ENCODE peak calls at places on chromosomes 11 and 22, in six cellular contexts. V, Y, C, I, A and H are unnamed samples.

GRCh38 chr11:17286332-17286731 is 9.8 kb downstream of the NUCB2 start:
- DNase-seq in V (no peak), Y (no peak), C (no peak), I (no peak), A (no peak), H (no peak)

GRCh38 chr22:22200569-22201184 is 43.9 kb upstream of the VPREB1 start:
- DNase-seq in V (no peak), Y (no peak), C (no peak), I (no peak), A (no peak), H (no peak)

GRCh38 chr22:23626286-23626975 is 5.7 kb downstream of the DRICH1 start:
- DNase-seq in V (no peak), Y (no peak), C (no peak), I (no peak), A (no peak), H (no peak)

GRCh38 chr11:70507466-70508230 is 109.3 kb downstream of the CTTN start:
- DNase-seq in V (no peak), Y (no peak), C (no peak), I (no peak), A (no peak), H (no peak)

GRCh38 chr22:40583058-40583741 is 53.3 kb downstream of the MRTFA start:
- DNase-seq in V (no peak), Y (no peak), C (no peak), I (no peak), A (no peak), H (no peak)

GRCh38 chr22:49303061-49303735 is 524.5 kb downstream of the BRD1 start:
- DNase-seq in V (no peak), Y (no peak), C (no peak), I (no peak), A (no peak), H (no peak)

GRCh38 chr11:64767344-64768299 is 7.8 kb upstream of the PYGM start:
- DNase-seq in V (no peak), Y (peak), C (peak), I (peak), A (peak), H (peak)

GRCh38 chr11:118605116-118605867 is 2.1 kb upstream of the PHLDB1 start:
- DNase-seq in V (no peak), Y (no peak), C (no peak), I (peak), A (peak), H (peak)

GRCh38 chr11:76591416-76591815 is 79.1 kb downstream of the LRRC32 start:
- DNase-seq in V (no peak), Y (no peak), C (no peak), I (no peak), A (no peak), H (no peak)

GRCh38 chr11:118415739-118416068 is 14.3 kb downstream of the ATP5MG start:
- DNase-seq in V (no peak), Y (peak), C (peak), I (peak), A (no peak), H (peak)

GRCh38 chr11:107018902-107019493 is 722 bp upstream of the GUCY1A2 start:
- DNase-seq in V (no peak), Y (peak), C (peak), I (no peak), A (peak), H (peak)

GRCh38 chr11:8039530-8040260 is 41.3 kb upstream of the TUB start:
- DNase-seq in V (no peak), Y (no peak), C (no peak), I (peak), A (no peak), H (no peak)

GRCh38 chr22:17990167-17990566 is 34.2 kb downstream of the MICAL3 start:
- DNase-seq in V (no peak), Y (no peak), C (no peak), I (no peak), A (no peak), H (no peak)

GRCh38 chr11:115383431-115383830 is 120.8 kb downstream of the CADM1 start:
- DNase-seq in V (no peak), Y (no peak), C (no peak), I (no peak), A (no peak), H (peak)

GRCh38 chr11:15826826-15827225 is 529.5 kb downstream of the SOX6 start:
- DNase-seq in V (no peak), Y (peak), C (peak), I (peak), A (no peak), H (no peak)

GRCh38 chr22:27113211-27114030 is 456.0 kb downstream of the MIAT start:
- DNase-seq in V (no peak), Y (peak), C (no peak), I (no peak), A (peak), H (peak)

GRCh38 chr11:2933376-2934056 is 4.3 kb upstream of the PHLDA2 start:
- DNase-seq in V (peak), Y (peak), C (no peak), I (no peak), A (no peak), H (peak)

GRCh38 chr11:130052556-130052955 is 17.1 kb upstream of the APLP2 start:
- DNase-seq in V (no peak), Y (no peak), C (no peak), I (no peak), A (no peak), H (no peak)

GRCh38 chr11:13152736-13153541 is 124.7 kb upstream of the BMAL1 start:
- DNase-seq in V (no peak), Y (peak), C (no peak), I (no peak), A (peak), H (peak)

GRCh38 chr22:22094921-22095320 is 112.3 kb upstream of the TOP3B start:
- DNase-seq in V (no peak), Y (no peak), C (no peak), I (no peak), A (no peak), H (peak)

GRCh38 chr11:119368121-119369034 is 13.1 kb downstream of the USP2 start:
- DNase-seq in V (no peak), Y (peak), C (no peak), I (peak), A (peak), H (peak)

GRCh38 chr22:35473971-35474370 is 66.7 kb upstream of the RASD2 start:
- DNase-seq in V (no peak), Y (no peak), C (no peak), I (no peak), A (no peak), H (no peak)

GRCh38 chr11:74179234-74180126 is 8.4 kb downstream of the PPME1 start:
- DNase-seq in V (no peak), Y (no peak), C (no peak), I (no peak), A (no peak), H (peak)

GRCh38 chr11:76654980-76655379 is 15.6 kb downstream of the LRRC32 start:
- DNase-seq in V (no peak), Y (no peak), C (no peak), I (peak), A (no peak), H (no peak)

GRCh38 chr11:116109228-116109627 is 605.0 kb upstream of the CADM1 start:
- DNase-seq in V (no peak), Y (peak), C (peak), I (peak), A (no peak), H (peak)

GRCh38 chr11:78414321-78415051 is 3.1 kb downstream of the GAB2 start:
- DNase-seq in V (no peak), Y (peak), C (peak), I (no peak), A (no peak), H (peak)

GRCh38 chr11:7154881-7155344 is 66.1 kb downstream of the RBMXL2 start:
- DNase-seq in V (no peak), Y (no peak), C (no peak), I (no peak), A (no peak), H (no peak)

GRCh38 chr11:11444800-11445126 is 91.7 kb upstream of the CSNK2A3 start:
- DNase-seq in V (no peak), Y (no peak), C (no peak), I (no peak), A (no peak), H (no peak)

GRCh38 chr11:93572621-93573020 is 29.4 kb upstream of the SMCO4 start:
- DNase-seq in V (no peak), Y (no peak), C (no peak), I (no peak), A (no peak), H (no peak)

GRCh38 chr11:73361953-73362776 is 14.0 kb upstream of the RELT start:
- DNase-seq in V (no peak), Y (no peak), C (peak), I (peak), A (no peak), H (no peak)

GRCh38 chr11:9906043-9906791 is 242.3 kb downstream of the SWAP70 start:
- DNase-seq in V (no peak), Y (peak), C (no peak), I (no peak), A (peak), H (peak)

GRCh38 chr11:94776351-94777321 is 8.5 kb downstream of the AMOTL1 start:
- DNase-seq in V (no peak), Y (peak), C (no peak), I (no peak), A (no peak), H (peak)

GRCh38 chr11:124394408-124394807 is 4.4 kb downstream of the OR8B3 start:
- DNase-seq in V (no peak), Y (peak), C (no peak), I (no peak), A (no peak), H (peak)

GRCh38 chr11:98630736-98631135 is 390.0 kb upstream of the CNTN5 start:
- DNase-seq in V (no peak), Y (no peak), C (no peak), I (no peak), A (no peak), H (no peak)

GRCh38 chr22:50267591-50268390 is 2.4 kb downstream of the MAPK11 start:
- DNase-seq in V (no peak), Y (peak), C (no peak), I (peak), A (no peak), H (peak)

GRCh38 chr11:97862021-97862420 is 1158.7 kb upstream of the CNTN5 start:
- DNase-seq in V (no peak), Y (no peak), C (no peak), I (no peak), A (no peak), H (no peak)

GRCh38 chr22:50528682-50529415 is 963 bp downstream of the TYMP start:
- DNase-seq in V (no peak), Y (no peak), C (no peak), I (no peak), A (no peak), H (no peak)

GRCh38 chr11:119307219-119307618 is 9.7 kb downstream of the MCAM start:
- DNase-seq in V (no peak), Y (no peak), C (no peak), I (no peak), A (no peak), H (no peak)

GRCh38 chr11:113591122-113591521 is 115.0 kb downstream of the TMPRSS5 start:
- DNase-seq in V (no peak), Y (no peak), C (no peak), I (no peak), A (no peak), H (no peak)

GRCh38 chr11:35945137-35945518 is 1.3 kb downstream of the LDLRAD3 start:
- DNase-seq in V (no peak), Y (no peak), C (no peak), I (no peak), A (no peak), H (no peak)
- TF ChIP-seq BHLHE40 in V (no peak), Y (no peak), C (no peak), I (no peak), A (no peak), H (no peak)

GRCh38 chr11:128467041-128467440 is 120.3 kb downstream of the ETS1 start:
- DNase-seq in V (no peak), Y (no peak), C (no peak), I (no peak), A (no peak), H (no peak)

GRCh38 chr11:128465946-128466688 is 121.2 kb downstream of the ETS1 start:
- DNase-seq in V (no peak), Y (no peak), C (no peak), I (no peak), A (no peak), H (no peak)

GRCh38 chr11:128468106-128468505 is 119.3 kb downstream of the ETS1 start:
- DNase-seq in V (no peak), Y (no peak), C (no peak), I (no peak), A (no peak), H (no peak)

GRCh38 chr11:128469220-128469619 is 118.1 kb downstream of the ETS1 start:
- DNase-seq in V (peak), Y (no peak), C (no peak), I (no peak), A (no peak), H (no peak)

GRCh38 chr11:128467610-128468041 is 119.7 kb downstream of the ETS1 start:
- DNase-seq in V (no peak), Y (peak), C (no peak), I (no peak), A (peak), H (peak)
- TF ChIP-seq BHLHE40 in V (no peak), Y (no peak), C (no peak), I (no peak), A (no peak), H (peak)

DNA sequence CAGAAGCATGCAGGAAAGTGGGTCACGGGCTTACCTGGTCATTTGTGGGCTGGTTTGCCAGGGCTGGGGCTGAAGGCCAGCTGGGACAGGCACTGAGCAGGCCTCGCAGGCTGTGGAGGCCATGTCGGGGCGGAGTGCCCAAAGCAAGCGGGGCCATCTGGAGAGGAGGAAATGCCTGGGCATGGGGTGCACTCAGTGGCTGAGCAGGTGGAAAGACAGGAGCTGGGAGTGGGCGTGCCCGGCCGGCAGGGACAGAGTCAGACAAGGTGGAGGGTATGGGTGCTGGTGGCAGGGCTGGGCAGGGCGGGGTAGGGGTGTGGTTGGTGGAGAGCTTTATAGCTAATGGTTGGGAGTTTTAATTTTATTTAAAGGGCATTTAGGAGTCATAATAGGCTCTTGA is 27.4 kb downstream of the DAGLA start:
- DNase-seq in V (no peak), Y (no peak), C (no peak), I (no peak), A (no peak), H (no peak)
- TF ChIP-seq BHLHE40 in V (no peak), Y (no peak), C (no peak), I (no peak), A (no peak), H (no peak)

GRCh38 chr11:96013459-96014213 is 89.7 kb upstream of the MTMR2 start:
- DNase-seq in V (no peak), Y (no peak), C (no peak), I (no peak), A (no peak), H (no peak)

GRCh38 chr11:96016978-96017502 is 93.1 kb upstream of the MTMR2 start:
- DNase-seq in V (no peak), Y (no peak), C (no peak), I (no peak), A (no peak), H (no peak)

GRCh38 chr11:96017872-96018271 is 94.0 kb upstream of the MTMR2 start:
- DNase-seq in V (no peak), Y (no peak), C (no peak), I (no peak), A (no peak), H (no peak)

GRCh38 chr11:96014234-96014633 is 90.3 kb upstream of the MTMR2 start:
- DNase-seq in V (peak), Y (peak), C (no peak), I (no peak), A (peak), H (peak)

GRCh38 chr11:96015911-96016565 is 92.1 kb upstream of the MTMR2 start:
- DNase-seq in V (no peak), Y (no peak), C (no peak), I (no peak), A (peak), H (no peak)
- TF ChIP-seq BHLHE40 in V (no peak), Y (no peak), C (no peak), I (no peak), A (no peak), H (no peak)

GRCh38 chr22:36935694-36936093 is 22.3 kb downstream of the CSF2RB start:
- DNase-seq in V (no peak), Y (no peak), C (no peak), I (no peak), A (no peak), H (no peak)

GRCh38 chr22:36936362-36937116 is 23.1 kb downstream of the CSF2RB start:
- DNase-seq in V (no peak), Y (no peak), C (no peak), I (no peak), A (no peak), H (no peak)

GRCh38 chr22:36933629-36934028 is 20.2 kb downstream of the CSF2RB start:
- DNase-seq in V (no peak), Y (no peak), C (no peak), I (no peak), A (no peak), H (no peak)

GRCh38 chr22:36934153-36934939 is 20.9 kb downstream of the CSF2RB start:
- DNase-seq in V (no peak), Y (no peak), C (no peak), I (no peak), A (no peak), H (no peak)

GRCh38 chr22:36934940-36935610 is 21.6 kb downstream of the CSF2RB start:
- DNase-seq in V (no peak), Y (no peak), C (no peak), I (no peak), A (no peak), H (no peak)
- TF ChIP-seq BHLHE40 in V (no peak), Y (no peak), C (no peak), I (no peak), A (no peak), H (no peak)

GRCh38 chr11:102171101-102171500 is 60.9 kb downstream of the YAP1 start:
- DNase-seq in V (no peak), Y (no peak), C (no peak), I (no peak), A (no peak), H (peak)
- TF ChIP-seq BHLHE40 in V (no peak), Y (no peak), C (no peak), I (no peak), A (no peak), H (no peak)

GRCh38 chr11:34750692-34751405 is 130.0 kb downstream of the EHF start:
- DNase-seq in V (no peak), Y (no peak), C (no peak), I (no peak), A (no peak), H (no peak)

GRCh38 chr11:34756591-34756990 is 135.7 kb downstream of the EHF start:
- DNase-seq in V (no peak), Y (no peak), C (no peak), I (no peak), A (no peak), H (no peak)

GRCh38 chr11:34755671-34756070 is 134.8 kb downstream of the EHF start:
- DNase-seq in V (no peak), Y (no peak), C (no peak), I (no peak), A (no peak), H (no peak)

GRCh38 chr11:34757026-34757451 is 136.1 kb downstream of the EHF start:
- DNase-seq in V (no peak), Y (peak), C (no peak), I (no peak), A (no peak), H (no peak)

DNA sequence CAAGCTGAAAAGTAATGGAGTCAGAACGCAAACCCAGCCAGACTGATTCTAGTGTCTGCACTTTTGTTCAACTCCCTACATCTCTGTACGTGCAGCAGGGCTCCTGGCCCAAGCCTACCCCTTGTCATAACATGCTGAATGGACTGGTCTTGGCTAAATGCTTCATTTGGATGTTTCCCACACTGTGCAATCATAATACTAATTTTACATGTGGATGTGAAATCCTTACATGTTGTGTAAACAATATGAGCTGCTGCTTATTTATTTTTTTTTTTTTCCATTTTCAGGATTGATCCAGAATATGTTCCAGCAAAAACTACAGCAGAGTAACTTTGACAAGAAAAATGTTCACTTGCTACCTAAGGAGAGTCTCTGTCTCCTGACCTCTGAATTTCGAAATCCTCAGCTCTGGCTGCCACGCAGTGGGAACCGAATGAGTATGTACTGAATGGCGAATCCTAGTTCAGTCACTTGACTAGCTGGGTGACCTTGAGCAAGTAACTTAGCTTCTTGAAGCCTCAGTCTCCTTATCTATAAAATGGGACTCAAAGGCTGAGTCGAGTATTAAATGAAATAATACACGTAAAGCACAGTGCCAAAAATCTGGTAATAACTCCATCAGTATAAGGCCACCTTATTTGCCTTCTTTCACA is 133.4 kb downstream of the EHF start:
- DNase-seq in V (no peak), Y (no peak), C (no peak), I (no peak), A (no peak), H (no peak)
- TF ChIP-seq BHLHE40 in V (no peak), Y (no peak), C (no peak), I (no peak), A (no peak), H (no peak)

GRCh38 chr11:45288395-45288794 is 2.3 kb upstream of the SYT13 start:
- DNase-seq in V (no peak), Y (no peak), C (no peak), I (no peak), A (no peak), H (no peak)

GRCh38 chr11:45290586-45290985 is 4.4 kb upstream of the SYT13 start:
- DNase-seq in V (no peak), Y (no peak), C (no peak), I (no peak), A (no peak), H (no peak)

GRCh38 chr11:45287316-45287903 is 1.3 kb upstream of the SYT13 start:
- DNase-seq in V (no peak), Y (no peak), C (no peak), I (no peak), A (no peak), H (no peak)

GRCh38 chr11:45285931-45286632 is at the start of gene SYT13:
- DNase-seq in V (no peak), Y (peak), C (no peak), I (no peak), A (no peak), H (no peak)

DNA sequence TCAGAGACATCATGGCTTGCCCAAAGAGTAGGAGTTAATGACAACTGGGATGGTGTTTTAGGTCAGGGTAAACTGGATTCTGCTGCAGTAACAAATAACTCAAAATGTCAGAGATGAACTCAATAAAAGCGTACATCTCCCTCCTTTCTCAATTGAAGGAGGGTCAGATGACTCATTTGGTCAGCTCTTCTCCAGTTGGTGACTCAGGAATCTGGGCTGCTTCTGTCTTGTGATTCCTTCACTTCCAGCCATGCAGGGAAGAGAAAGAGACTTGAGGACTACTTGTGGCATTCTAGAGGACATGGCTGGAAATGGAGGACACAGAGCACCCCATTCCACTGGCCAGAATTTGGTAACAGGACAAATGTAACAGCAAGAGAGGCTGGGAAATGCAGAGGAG is 3.2 kb upstream of the SYT13 start:
- DNase-seq in V (no peak), Y (peak), C (no peak), I (no peak), A (no peak), H (peak)
- TF ChIP-seq BHLHE40 in V (no peak), Y (no peak), C (no peak), I (no peak), A (no peak), H (no peak)